ENCODE peak calls at places on chromosome 9, in four cellular contexts. A, C, B and U are unnamed samples. For H3K4me1, the result is how much of the 10 kb centered on the place peaks cover.

GRCh38 chr9:105329729-105330082 is 85.3 kb downstream of the SLC44A1 start:
- DNase-seq in C (no peak), A (no peak), B (no peak), U (no peak)

GRCh38 chr9:95506692-95507455 is 9.9 kb downstream of the PTCH1 start:
- DNase-seq in C (peak), B (peak), A (peak), U (peak)

GRCh38 chr9:14107977-14108376 is 206.0 kb downstream of the NFIB start:
- DNase-seq in A (no peak), B (no peak), C (no peak), U (no peak)

GRCh38 chr9:17003576-17004240 is 131.1 kb upstream of the CNTLN start:
- DNase-seq in B (no peak), A (no peak), C (peak), U (no peak)

GRCh38 chr9:87674565-87675299 is 51.2 kb upstream of the CTSL start:
- DNase-seq in B (no peak), A (no peak), C (no peak), U (no peak)

GRCh38 chr9:130328349-130328801 is 62.8 kb downstream of the HMCN2 start:
- DNase-seq in A (no peak), B (peak), C (peak), U (no peak)

GRCh38 chr9:133463234-133463863 is 3.6 kb downstream of the CACFD1 start:
- DNase-seq in A (peak), C (no peak), B (no peak), U (peak)

GRCh38 chr9:96062051-96062450 is 186.6 kb downstream of the ERCC6L2 start:
- DNase-seq in C (no peak), A (no peak), B (no peak), U (no peak)

GRCh38 chr9:20043035-20043434 is 254.2 kb upstream of the SLC24A2 start:
- DNase-seq in B (no peak), C (no peak), A (no peak), U (no peak)

GRCh38 chr9:137381501-137382443 is 41.2 kb downstream of the EXD3 start:
- DNase-seq in C (no peak), A (no peak), B (no peak), U (peak)

GRCh38 chr9:84778537-84778936 is 109.0 kb downstream of the NTRK2 start:
- DNase-seq in A (no peak), C (no peak), B (no peak), U (no peak)

GRCh38 chr9:135850737-135851136 is 56.6 kb downstream of the CAMSAP1 start:
- DNase-seq in C (peak), A (no peak), B (no peak), U (peak)

GRCh38 chr9:110940949-110941557 is 97.2 kb downstream of the LPAR1 start:
- DNase-seq in B (no peak), A (no peak), C (no peak), U (no peak)

GRCh38 chr9:91843093-91843492 is 106.9 kb downstream of the ROR2 start:
- DNase-seq in B (no peak), A (no peak), C (no peak), U (peak)

GRCh38 chr9:16825971-16826370 is 44.5 kb downstream of the BNC2 start:
- DNase-seq in C (peak), B (no peak), A (peak), U (no peak)

GRCh38 chr9:125190371-125190801 is 783 bp upstream of the PPP6C start:
- DNase-seq in B (no peak), A (peak), C (no peak), U (no peak)

GRCh38 chr9:83199240-83199639 is 136.3 kb upstream of the RASEF start:
- DNase-seq in C (peak), A (peak), B (peak), U (peak)

GRCh38 chr9:124110307-124110915 is 98.8 kb downstream of the LHX2 start:
- DNase-seq in A (peak), B (peak), C (peak), U (peak)

GRCh38 chr9:21872696-21873095 is 70.3 kb downstream of the MTAP start:
- DNase-seq in C (no peak), A (no peak), B (no peak), U (no peak)

GRCh38 chr9:88781500-88782391 is 209.5 kb upstream of the S1PR3 start:
- DNase-seq in A (peak), C (peak), B (no peak), U (peak)

GRCh38 chr9:93595861-93596365 is 19.5 kb downstream of the PHF2 start:
- DNase-seq in C (no peak), A (no peak), B (no peak), U (peak)

GRCh38 chr9:83992407-83992806 is 11.8 kb downstream of the RMI1 start:
- DNase-seq in C (peak), A (no peak), B (no peak), U (no peak)

GRCh38 chr9:74412236-74412979 is 84.7 kb upstream of the RORB start:
- DNase-seq in B (no peak), A (no peak), C (no peak), U (no peak)

GRCh38 chr9:128689820-128690683 is 1.0 kb downstream of the SET start:
- DNase-seq in A (peak), B (peak), C (peak), U (peak)

GRCh38 chr9:80410106-80410505 is 838.3 kb downstream of the TLE4 start:
- DNase-seq in B (no peak), C (peak), A (peak), U (peak)

GRCh38 chr9:69549310-69550202 is 122.6 kb downstream of the APBA1 start:
- DNase-seq in C (peak), B (peak), A (peak), U (peak)

GRCh38 chr9:77952641-77953341 is 78.8 kb downstream of the GNAQ start:
- DNase-seq in A (no peak), C (peak), B (no peak), U (no peak)

GRCh38 chr9:131885144-131885609 is 145.3 kb upstream of the RAPGEF1 start:
- DNase-seq in C (no peak), A (no peak), B (no peak), U (no peak)

GRCh38 chr9:125549465-125550215 is 157.4 kb downstream of the MAPKAP1 start:
- DNase-seq in B (peak), A (no peak), C (peak), U (no peak)

GRCh38 chr9:65432722-65433323 is 147.8 kb upstream of the FOXD4L5 start:
- DNase-seq in C (no peak), B (no peak), A (no peak), U (no peak)

GRCh38 chr9:70101265-70101664 is 57.6 kb downstream of the MAMDC2 start:
- DNase-seq in B (no peak), C (peak), A (no peak), U (no peak)

GRCh38 chr9:13534006-13534405 is 254.5 kb upstream of the MPDZ start:
- DNase-seq in B (no peak), C (peak), A (no peak), U (no peak)

GRCh38 chr9:83714316-83714715 is 6.6 kb upstream of the UBQLN1 start:
- DNase-seq in B (no peak), C (no peak), A (no peak), U (no peak)

GRCh38 chr9:124622882-124623281 is 115.7 kb upstream of the NR5A1 start:
- DNase-seq in A (no peak), B (no peak), C (no peak), U (no peak)

GRCh38 chr9:87336914-87337333 is 160.7 kb upstream of the DAPK1 start:
- DNase-seq in C (peak), A (peak), B (peak), U (no peak)

GRCh38 chr9:12272471-12273072 is 420.6 kb upstream of the TYRP1 start:
- DNase-seq in A (no peak), C (no peak), B (no peak), U (no peak)

GRCh38 chr9:34520505-34521385 is 2.0 kb downstream of the ENHO start:
- DNase-seq in A (no peak), C (no peak), B (no peak), U (no peak)
- H3K4me1 ChIP-seq in A (under half), C (under half), B (under half), U (under half)

DNA sequence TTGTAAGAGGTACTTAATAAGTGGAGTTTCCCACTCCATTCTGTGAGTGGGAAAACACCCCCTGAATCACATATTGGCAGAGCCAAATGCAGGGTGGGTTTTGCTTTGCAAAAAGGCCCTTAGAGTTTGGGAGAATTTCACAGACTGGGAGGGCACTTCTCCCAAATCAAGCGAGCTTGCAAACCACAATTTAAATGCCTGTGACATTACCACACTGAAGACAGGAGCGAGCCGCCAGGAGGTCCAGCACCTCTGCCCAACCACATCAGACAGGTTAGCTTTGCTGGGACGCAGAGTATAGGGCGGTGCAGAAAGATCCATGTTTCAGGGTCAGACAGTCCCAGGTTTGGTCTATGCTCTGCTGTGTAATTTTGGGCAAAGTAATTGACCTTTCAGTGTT is 2.3 kb downstream of the ALAD start:
- DNase-seq in C (peak), A (no peak), B (no peak), U (no peak)
- H3K9ac ChIP-seq in C (no peak), A (no peak), B (no peak), U (peak)

DNA sequence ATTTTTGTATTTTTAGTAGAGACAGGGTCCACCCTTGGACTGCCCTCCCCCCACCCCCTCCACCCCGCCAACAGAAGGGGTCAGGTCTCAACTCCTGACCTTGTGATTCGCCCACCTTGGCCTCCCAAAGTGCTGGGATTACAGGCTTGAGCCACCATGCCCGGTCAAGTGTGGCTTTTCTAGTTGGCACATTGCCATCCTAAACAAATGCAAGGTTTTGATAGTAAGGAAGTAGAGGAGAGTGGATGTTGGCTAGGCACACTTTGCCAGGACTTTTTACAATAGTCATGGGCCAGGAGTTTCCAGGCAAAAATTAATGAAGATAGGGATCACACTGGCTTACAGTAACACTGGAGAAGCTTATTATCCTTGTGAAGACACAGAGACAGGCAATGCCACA is 62.4 kb downstream of the GALNT12 start:
- DNase-seq in A (no peak), C (no peak), B (no peak), U (no peak)
- H3K4me1 ChIP-seq in A (under half), C (under half), B (under half), U (under half)

GRCh38 chr9:73131376-73131775 is 20.3 kb upstream of the ANXA1 start:
- DNase-seq in A (no peak), B (no peak), C (peak), U (no peak)
- H3K9ac ChIP-seq in A (no peak), B (no peak), C (no peak), U (no peak)

GRCh38 chr9:3548636-3549035 is 22.8 kb upstream of the RFX3 start:
- DNase-seq in C (no peak), B (no peak), A (no peak), U (no peak)
- H3K4me1 ChIP-seq in C (under half), B (under half), A (under half), U (under half)

DNA sequence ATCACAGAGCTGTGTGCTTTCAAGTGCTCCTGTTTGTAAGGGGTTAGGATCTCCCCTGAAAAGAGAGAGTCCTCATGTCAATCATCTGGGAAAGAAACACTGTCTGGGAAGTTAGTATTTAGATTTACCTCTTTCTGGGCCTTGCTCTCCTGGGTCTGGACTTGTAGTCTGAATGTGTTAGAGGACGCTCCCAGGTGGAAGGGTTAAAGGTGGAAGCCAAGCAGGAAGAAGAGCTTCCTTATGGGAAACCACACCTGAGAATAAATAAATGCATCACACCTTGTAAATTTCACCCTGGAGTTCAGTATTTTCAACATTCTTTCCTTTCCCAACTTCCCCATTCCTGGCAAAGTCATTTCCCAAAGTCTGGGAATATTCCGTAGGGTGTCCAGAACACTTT is 1.3 kb downstream of the PLGRKT start:
- DNase-seq in A (no peak), C (no peak), B (peak), U (no peak)
- H3K9ac ChIP-seq in A (no peak), C (no peak), B (no peak), U (no peak)